ENCODE peak calls at places on chromosomes 16 and 17, in four cellular contexts. T is mammary epithelial cell, F is BJ, S is lower lobe of right lung. Y is an unnamed sample.

GRCh38 chr16:88519938-88520653 is 50.1 kb upstream of the ZC3H18 start:
- DNase-seq in T (no peak), S (no peak), F (no peak), Y (no peak)

GRCh38 chr17:51000835-51001638 is 119.6 kb downstream of the SPAG9 start:
- DNase-seq in T (peak; percentile 44), S (no peak), F (no peak), Y (no peak)

GRCh38 chr16:12113581-12114375 is 137.2 kb downstream of the SNX29 start:
- DNase-seq in T (no peak), S (no peak), F (no peak), Y (no peak)

GRCh38 chr16:50093607-50094570 is 28.1 kb downstream of the HEATR3 start:
- DNase-seq in S (peak; percentile 82), F (no peak), T (no peak), Y (no peak)

GRCh38 chr17:68314916-68315535 is 23.7 kb downstream of the ARSG start:
- DNase-seq in S (no peak), F (no peak), T (no peak), Y (no peak)

GRCh38 chr16:58495861-58496331 is 4.0 kb upstream of the NDRG4 start:
- DNase-seq in T (no peak), F (no peak), S (no peak), Y (no peak)

GRCh38 chr17:10295728-10296343 is 77.0 kb downstream of the MYH13 start:
- DNase-seq in T (peak; percentile 2), F (no peak), S (no peak), Y (no peak)

GRCh38 chr16:86300746-86301480 is 209.4 kb upstream of the FOXF1 start:
- DNase-seq in S (no peak), F (no peak), T (no peak), Y (no peak)

GRCh38 chr17:44587339-44587738 is 30.1 kb downstream of the FZD2 start:
- DNase-seq in T (peak; percentile 77), F (peak; percentile 85), S (peak; percentile 57), Y (peak; percentile 86)

GRCh38 chr17:31512104-31512740 is 120.7 kb downstream of the RAB11FIP4 start:
- DNase-seq in S (no peak), T (no peak), F (no peak), Y (no peak)

GRCh38 chr17:3613139-3613538 is 3.9 kb upstream of the TRPV1 start:
- DNase-seq in S (no peak), F (no peak), T (no peak), Y (no peak)

GRCh38 chr17:38674749-38675615 is at the start of gene EPOP:
- DNase-seq in F (no peak), T (peak; percentile 78), S (peak; percentile 91), Y (no peak)

GRCh38 chr16:4369006-4369766 is 2.5 kb upstream of the VASN start:
- DNase-seq in F (no peak), S (no peak), T (peak; percentile 81), Y (no peak)

GRCh38 chr16:49466881-49467280 is 93.3 kb downstream of the C16orf78 start:
- DNase-seq in F (no peak), S (peak; percentile 14), T (no peak), Y (no peak)

GRCh38 chr17:352421-353212 is at the start of gene RPH3AL:
- DNase-seq in T (no peak), S (peak; percentile 87), F (no peak), Y (no peak)

GRCh38 chr16:76114681-76115080 is 162.5 kb upstream of the CNTNAP4 start:
- DNase-seq in F (no peak), S (no peak), T (no peak), Y (no peak)

GRCh38 chr17:29505826-29506225 is 61.0 kb downstream of the ABHD15 start:
- DNase-seq in F (no peak), T (no peak), S (no peak), Y (no peak)

GRCh38 chr17:38559880-38560230 is 45.9 kb downstream of the SRCIN1 start:
- DNase-seq in T (no peak), S (no peak), F (no peak), Y (no peak)

GRCh38 chr16:15770107-15770506 is 86.7 kb downstream of the MYH11 start:
- DNase-seq in F (no peak), S (no peak), T (no peak), Y (no peak)

GRCh38 chr17:1546292-1546922 is 16.2 kb downstream of the PITPNA start:
- DNase-seq in F (no peak), S (no peak), T (no peak), Y (no peak)

GRCh38 chr17:80125656-80126448 is 21.1 kb downstream of the EIF4A3 start:
- DNase-seq in T (no peak), S (no peak), F (peak; percentile 65), Y (peak; percentile 19)

GRCh38 chr16:21214086-21214485 is 2.7 kb upstream of the ZP2 start:
- DNase-seq in S (no peak), F (no peak), T (no peak), Y (no peak)

GRCh38 chr17:31002047-31002446 is 31.2 kb downstream of the RNF135 start:
- DNase-seq in S (no peak), F (no peak), T (no peak), Y (no peak)

GRCh38 chr17:71963341-71963740 is 157.5 kb upstream of the SOX9 start:
- DNase-seq in S (no peak), T (no peak), F (no peak), Y (no peak)

GRCh38 chr16:21301168-21301894 is 23.2 kb upstream of the CRYM start:
- DNase-seq in S (peak; percentile 82), F (no peak), T (peak; percentile 91), Y (no peak)

GRCh38 chr17:34252138-34252889 is 2.8 kb upstream of the CCL2 start:
- DNase-seq in S (peak; percentile 87), T (no peak), F (peak; percentile 81), Y (peak; percentile 84)

GRCh38 chr16:12293017-12293618 is 316.6 kb downstream of the SNX29 start:
- DNase-seq in S (no peak), F (no peak), T (no peak), Y (no peak)

GRCh38 chr17:59811209-59811608 is 81.5 kb downstream of the TUBD1 start:
- DNase-seq in F (no peak), T (no peak), S (no peak), Y (no peak)

GRCh38 chr16:13435873-13436474 is 484.0 kb upstream of the ERCC4 start:
- DNase-seq in T (no peak), F (no peak), S (no peak), Y (no peak)

GRCh38 chr17:63986842-63987615 is 11.1 kb upstream of the PRR29 start:
- DNase-seq in S (no peak), F (no peak), T (no peak), Y (no peak)

GRCh38 chr16:23057013-23057596 is 92.1 kb downstream of the USP31 start:
- DNase-seq in F (no peak), S (no peak), T (no peak), Y (no peak)

GRCh38 chr16:23836078-23836403 is 258 bp downstream of the PRKCB start:
- DNase-seq in F (no peak), T (no peak), S (peak; percentile 49), Y (no peak)

DNA sequence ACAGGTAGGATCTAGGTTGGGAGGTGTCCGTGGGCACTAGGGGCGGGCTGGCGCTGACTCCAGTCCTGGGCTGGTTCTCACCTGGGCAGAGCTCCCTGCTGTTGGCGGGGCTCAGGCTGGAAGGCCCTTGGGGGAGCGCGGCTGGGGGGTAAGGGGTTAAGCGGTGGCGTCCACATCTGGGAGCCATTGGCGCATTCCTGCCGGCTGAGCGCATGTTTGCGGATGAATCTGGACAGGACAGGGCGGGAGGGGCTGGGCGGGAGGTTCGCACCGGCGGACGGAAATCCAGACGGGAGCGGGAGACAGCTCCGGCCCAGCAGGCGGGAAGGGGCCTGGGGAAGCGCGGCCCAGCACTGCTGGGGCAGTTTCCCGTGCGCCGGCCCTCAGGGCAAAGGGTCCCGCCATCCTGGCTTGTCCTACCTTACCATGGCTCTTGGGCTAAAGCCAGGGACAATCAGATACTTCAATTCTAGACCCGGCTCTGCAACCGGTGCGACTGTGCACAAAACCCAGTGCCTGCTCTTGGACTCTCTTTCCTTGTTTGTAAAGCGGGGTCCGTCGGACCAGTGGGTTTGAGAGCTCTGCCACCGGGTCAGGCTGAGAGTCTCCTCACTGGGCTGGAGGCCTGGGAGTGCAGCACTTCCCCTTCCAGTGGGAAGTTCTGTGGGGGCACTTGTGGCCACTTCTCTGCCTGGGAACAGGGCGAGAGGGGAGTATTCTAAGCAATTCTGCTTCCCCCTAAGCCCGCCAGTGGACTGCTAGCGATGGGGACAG is 7.8 kb downstream of the RARA start:
- DNase-seq in T (peak; percentile 69), F (no peak), S (peak; percentile 77), Y (no peak)
- H3K4me3 ChIP-seq in T (peak overlapping the region; percentile 4), F (peak overlapping the region; percentile 17), S (peak overlapping the region; percentile 99), Y (peak overlapping the region; percentile 60)

GRCh38 chr17:18905226-18905625 is 46.7 kb upstream of the SLC5A10 start:
- DNase-seq in F (no peak), S (no peak), T (no peak), Y (no peak)

GRCh38 chr17:18910326-18910725 is 41.6 kb upstream of the SLC5A10 start:
- DNase-seq in F (no peak), T (no peak), S (no peak), Y (no peak)

GRCh38 chr17:18910881-18911280 is 41.1 kb upstream of the SLC5A10 start:
- DNase-seq in S (no peak), F (no peak), T (no peak), Y (no peak)
- TF ChIP-seq CTCF in S (no peak), F (no peak), T (no peak), Y (no peak)

GRCh38 chr16:30525844-30526136 is 576 bp downstream of the ZNF768 start:
- DNase-seq in T (no peak), S (no peak), F (no peak), Y (no peak)

GRCh38 chr16:30523768-30524574 is 2.4 kb downstream of the ZNF768 start:
- DNase-seq in T (no peak), F (no peak), S (no peak), Y (no peak)

GRCh38 chr16:30526137-30526822 is at the start of gene ZNF768:
- DNase-seq in F (no peak), T (peak; percentile 12), S (peak; percentile 64), Y (no peak)

GRCh38 chr16:30526823-30527634 is 663 bp upstream of the ZNF768 start:
- DNase-seq in S (peak; percentile 99), T (peak; percentile 98), F (peak; percentile 74), Y (peak; percentile 74)

DNA sequence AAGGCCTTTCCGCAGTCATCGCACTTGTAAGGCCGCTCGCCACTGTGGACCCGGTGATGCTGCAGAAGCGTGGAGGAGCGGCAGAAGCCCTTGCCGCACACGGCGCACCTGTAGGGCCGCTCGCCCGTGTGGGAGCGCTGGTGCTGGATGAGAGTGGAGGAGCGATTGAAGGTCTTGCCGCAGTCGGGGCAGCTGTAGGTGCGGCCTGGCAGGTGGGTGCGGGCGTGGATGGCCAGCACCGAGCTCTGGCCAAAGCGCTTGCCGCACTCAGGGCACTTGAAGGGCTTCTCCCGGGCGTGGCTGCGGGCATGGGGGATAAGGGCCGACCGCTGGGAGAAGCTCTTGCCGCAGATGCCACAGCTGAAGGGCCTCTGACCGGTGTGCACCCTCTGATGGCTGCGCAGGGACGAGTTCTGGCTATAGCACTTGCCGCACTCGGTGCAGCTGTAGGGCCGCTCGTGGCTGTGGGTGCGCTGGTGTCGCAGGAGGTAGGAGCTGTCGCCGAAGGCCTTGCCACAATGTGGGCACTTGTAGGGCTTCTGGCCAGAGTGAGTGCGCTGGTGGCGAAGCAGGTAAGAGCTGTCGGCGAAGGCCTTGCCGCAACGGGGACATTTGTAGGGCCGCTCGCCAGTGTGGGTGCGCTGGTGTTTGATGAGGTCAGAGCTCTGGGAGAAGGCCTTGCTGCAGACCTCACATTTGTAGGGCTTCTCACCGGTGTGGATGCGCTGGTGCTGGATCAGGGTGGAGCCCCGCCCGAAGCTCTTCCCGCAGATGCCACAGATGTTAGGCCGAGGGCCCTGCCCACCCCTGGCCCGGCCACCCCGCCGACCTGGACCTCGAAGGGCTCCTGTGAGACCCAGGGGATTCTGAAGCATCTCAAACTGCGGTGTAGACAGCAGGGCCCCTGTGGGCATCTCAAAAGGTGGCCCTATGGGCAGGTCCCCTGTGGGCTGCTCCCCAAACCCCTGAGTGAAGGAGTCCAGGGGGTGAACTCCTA is 1.5 kb downstream of the ZNF768 start:
- DNase-seq in F (no peak), S (no peak), T (no peak), Y (no peak)
- H3K4me3 ChIP-seq in F (no peak overlapping the region), S (no peak overlapping the region), T (no peak overlapping the region), Y (no peak overlapping the region)

GRCh38 chr16:81755915-81756644 is 23.0 kb upstream of the PLCG2 start:
- DNase-seq in F (no peak), T (no peak), S (no peak), Y (no peak)
- TF ChIP-seq CTCF in F (no peak), T (no peak), S (no peak), Y (no peak)